ENCODE peak calls at places on chromosomes 16 and 17, in five cellular contexts. N is left colon, U is uterus, F is AG04449, Y is COR-L47. M is an unnamed sample.

GRCh38 chr16:15829460-15829859 is 27.4 kb downstream of the MYH11 start:
- DNase-seq in N (peak), U (peak), F (no peak), Y (no peak), M (peak)

GRCh38 chr16:4653981-4654380 is 29.4 kb downstream of the MGRN1 start:
- DNase-seq in F (no peak), U (no peak), N (peak), Y (no peak), M (no peak)

GRCh38 chr17:45700171-45701090 is 83.7 kb upstream of the CRHR1 start:
- DNase-seq in Y (no peak), N (no peak), F (no peak), U (no peak), M (no peak)

GRCh38 chr16:72809446-72809845 is 238.5 kb downstream of the ZFHX3 start:
- DNase-seq in F (no peak), N (no peak), U (no peak), Y (no peak), M (no peak)

GRCh38 chr16:89581045-89581695 is 5.6 kb downstream of the CPNE7 start:
- DNase-seq in Y (no peak), N (no peak), U (no peak), F (peak), M (no peak)

GRCh38 chr16:23920446-23920845 is 84.7 kb downstream of the PRKCB start:
- DNase-seq in N (no peak), Y (no peak), U (no peak), F (no peak), M (no peak)

GRCh38 chr16:10368984-10369551 is 16.8 kb upstream of the ATF7IP2 start:
- DNase-seq in U (no peak), F (no peak), Y (no peak), N (no peak), M (peak)

GRCh38 chr16:30417447-30418349 is 10.3 kb downstream of the ZNF771 start:
- DNase-seq in N (peak), F (peak), Y (peak), U (peak), M (peak)

GRCh38 chr17:1259910-1260389 is 10.3 kb upstream of the BHLHA9 start:
- DNase-seq in N (no peak), Y (no peak), U (no peak), F (no peak), M (no peak)

GRCh38 chr16:3578121-3578520 is 918 bp upstream of the NLRC3 start:
- DNase-seq in U (no peak), N (no peak), F (no peak), Y (no peak), M (no peak)

GRCh38 chr16:84449156-84450140 is 55.0 kb downstream of the MEAK7 start:
- DNase-seq in N (peak), Y (peak), U (no peak), F (no peak), M (no peak)

GRCh38 chr17:45660474-45660873 is 123.6 kb upstream of the CRHR1 start:
- DNase-seq in Y (no peak), F (no peak), N (no peak), U (no peak), M (peak)